ENCODE peak calls at places on chromosomes 2 and 18, in seven cellular contexts. One of them, this sample, is unnamed.

GRCh38 chr2:136534817-136535216 is 230.5 kb upstream of the THSD7B start:
- DNase-seq in MCF 10A: no peak
- DNase-seq in stimulated activated CD8-positive, alpha-beta memory T cell treated with anti-CD3 and anti-CD28 coated beads, Interleukin-2, amount 100 ng/mL, for 48 hours: no peak
- DNase-seq in GM23248: no peak
- DNase-seq in lung: no peak
- DNase-seq in DMS153: no peak
- DNase-seq in NCI-H345: no peak
- DNase-seq in this sample: no peak

GRCh38 chr18:12657849-12658829 is at the start of gene SPIRE1:
- DNase-seq in stimulated activated CD8-positive, alpha-beta memory T cell treated with anti-CD3 and anti-CD28 coated beads, Interleukin-2, amount 100 ng/mL, for 48 hours: peak
- DNase-seq in NCI-H345: peak
- DNase-seq in GM23248: peak
- DNase-seq in MCF 10A: peak
- DNase-seq in DMS153: peak
- DNase-seq in lung: peak
- DNase-seq in this sample: no peak

GRCh38 chr2:235936493-235936892 is 231.7 kb downstream of the GBX2 start:
- DNase-seq in DMS153: no peak
- DNase-seq in NCI-H345: no peak
- DNase-seq in MCF 10A: peak
- DNase-seq in lung: no peak
- DNase-seq in GM23248: no peak
- DNase-seq in stimulated activated CD8-positive, alpha-beta memory T cell treated with anti-CD3 and anti-CD28 coated beads, Interleukin-2, amount 100 ng/mL, for 48 hours: no peak
- DNase-seq in this sample: no peak

GRCh38 chr2:74532222-74532621 is 2.5 kb downstream of the HTRA2 start:
- DNase-seq in stimulated activated CD8-positive, alpha-beta memory T cell treated with anti-CD3 and anti-CD28 coated beads, Interleukin-2, amount 100 ng/mL, for 48 hours: no peak
- DNase-seq in lung: no peak
- DNase-seq in GM23248: peak
- DNase-seq in DMS153: no peak
- DNase-seq in MCF 10A: peak
- DNase-seq in NCI-H345: peak
- DNase-seq in this sample: peak

GRCh38 chr2:30915485-30915884 is 108.2 kb upstream of the CAPN13 start:
- DNase-seq in MCF 10A: peak
- DNase-seq in GM23248: peak
- DNase-seq in NCI-H345: no peak
- DNase-seq in stimulated activated CD8-positive, alpha-beta memory T cell treated with anti-CD3 and anti-CD28 coated beads, Interleukin-2, amount 100 ng/mL, for 48 hours: no peak
- DNase-seq in lung: peak
- DNase-seq in DMS153: no peak
- DNase-seq in this sample: no peak

GRCh38 chr2:36516136-36516870 is 81.7 kb downstream of the FEZ2 start:
- DNase-seq in MCF 10A: no peak
- DNase-seq in stimulated activated CD8-positive, alpha-beta memory T cell treated with anti-CD3 and anti-CD28 coated beads, Interleukin-2, amount 100 ng/mL, for 48 hours: no peak
- DNase-seq in lung: no peak
- DNase-seq in DMS153: no peak
- DNase-seq in GM23248: peak
- DNase-seq in NCI-H345: no peak
- DNase-seq in this sample: no peak

GRCh38 chr2:100677611-100678185 is 114.9 kb downstream of the PDCL3 start:
- DNase-seq in stimulated activated CD8-positive, alpha-beta memory T cell treated with anti-CD3 and anti-CD28 coated beads, Interleukin-2, amount 100 ng/mL, for 48 hours: no peak
- DNase-seq in DMS153: no peak
- DNase-seq in GM23248: no peak
- DNase-seq in NCI-H345: no peak
- DNase-seq in lung: no peak
- DNase-seq in MCF 10A: no peak
- DNase-seq in this sample: no peak

GRCh38 chr2:47297767-47298401 is 105.1 kb upstream of the MSH2 start:
- DNase-seq in DMS153: no peak
- DNase-seq in stimulated activated CD8-positive, alpha-beta memory T cell treated with anti-CD3 and anti-CD28 coated beads, Interleukin-2, amount 100 ng/mL, for 48 hours: no peak
- DNase-seq in GM23248: no peak
- DNase-seq in lung: no peak
- DNase-seq in MCF 10A: peak
- DNase-seq in NCI-H345: no peak
- DNase-seq in this sample: no peak

GRCh38 chr18:50806208-50806616 is 13.6 kb downstream of the MRO start:
- DNase-seq in NCI-H345: no peak
- DNase-seq in DMS153: no peak
- DNase-seq in lung: no peak
- DNase-seq in stimulated activated CD8-positive, alpha-beta memory T cell treated with anti-CD3 and anti-CD28 coated beads, Interleukin-2, amount 100 ng/mL, for 48 hours: no peak
- DNase-seq in GM23248: no peak
- DNase-seq in MCF 10A: no peak
- DNase-seq in this sample: no peak

GRCh38 chr18:75546964-75547363 is 119.5 kb upstream of the SMIM21 start:
- DNase-seq in MCF 10A: no peak
- DNase-seq in DMS153: no peak
- DNase-seq in lung: peak
- DNase-seq in NCI-H345: no peak
- DNase-seq in GM23248: no peak
- DNase-seq in stimulated activated CD8-positive, alpha-beta memory T cell treated with anti-CD3 and anti-CD28 coated beads, Interleukin-2, amount 100 ng/mL, for 48 hours: no peak
- DNase-seq in this sample: no peak

GRCh38 chr2:110126926-110127325 is 11.3 kb upstream of the MALL start:
- DNase-seq in DMS153: no peak
- DNase-seq in NCI-H345: peak
- DNase-seq in lung: no peak
- DNase-seq in stimulated activated CD8-positive, alpha-beta memory T cell treated with anti-CD3 and anti-CD28 coated beads, Interleukin-2, amount 100 ng/mL, for 48 hours: no peak
- DNase-seq in MCF 10A: no peak
- DNase-seq in GM23248: no peak
- DNase-seq in this sample: no peak

GRCh38 chr18:8341481-8342230 is 267.6 kb upstream of the RAB12 start:
- DNase-seq in stimulated activated CD8-positive, alpha-beta memory T cell treated with anti-CD3 and anti-CD28 coated beads, Interleukin-2, amount 100 ng/mL, for 48 hours: no peak
- DNase-seq in MCF 10A: peak
- DNase-seq in NCI-H345: no peak
- DNase-seq in GM23248: peak
- DNase-seq in DMS153: no peak
- DNase-seq in lung: no peak
- DNase-seq in this sample: no peak

GRCh38 chr2:233855345-233855744 is 1.0 kb upstream of the HJURP start:
- DNase-seq in lung: no peak
- DNase-seq in DMS153: no peak
- DNase-seq in stimulated activated CD8-positive, alpha-beta memory T cell treated with anti-CD3 and anti-CD28 coated beads, Interleukin-2, amount 100 ng/mL, for 48 hours: no peak
- DNase-seq in NCI-H345: no peak
- DNase-seq in GM23248: no peak
- DNase-seq in MCF 10A: no peak
- DNase-seq in this sample: no peak

GRCh38 chr18:11654736-11655604 is 34.1 kb upstream of the GNAL start:
- DNase-seq in stimulated activated CD8-positive, alpha-beta memory T cell treated with anti-CD3 and anti-CD28 coated beads, Interleukin-2, amount 100 ng/mL, for 48 hours: peak
- DNase-seq in lung: peak
- DNase-seq in MCF 10A: peak
- DNase-seq in NCI-H345: peak
- DNase-seq in DMS153: no peak
- DNase-seq in GM23248: peak
- DNase-seq in this sample: no peak

GRCh38 chr2:186605041-186605440 is 15.2 kb downstream of the ITGAV start:
- DNase-seq in MCF 10A: no peak
- DNase-seq in stimulated activated CD8-positive, alpha-beta memory T cell treated with anti-CD3 and anti-CD28 coated beads, Interleukin-2, amount 100 ng/mL, for 48 hours: no peak
- DNase-seq in GM23248: no peak
- DNase-seq in NCI-H345: no peak
- DNase-seq in DMS153: peak
- DNase-seq in lung: no peak
- DNase-seq in this sample: no peak

GRCh38 chr18:49016648-49017539 is 66.1 kb upstream of the SMAD7 start:
- DNase-seq in stimulated activated CD8-positive, alpha-beta memory T cell treated with anti-CD3 and anti-CD28 coated beads, Interleukin-2, amount 100 ng/mL, for 48 hours: no peak
- DNase-seq in MCF 10A: peak
- DNase-seq in lung: peak
- DNase-seq in GM23248: peak
- DNase-seq in DMS153: no peak
- DNase-seq in NCI-H345: no peak
- DNase-seq in this sample: no peak

GRCh38 chr2:27885246-27885645 is 4.9 kb downstream of the RBKS start:
- DNase-seq in lung: no peak
- DNase-seq in GM23248: peak
- DNase-seq in NCI-H345: no peak
- DNase-seq in stimulated activated CD8-positive, alpha-beta memory T cell treated with anti-CD3 and anti-CD28 coated beads, Interleukin-2, amount 100 ng/mL, for 48 hours: no peak
- DNase-seq in MCF 10A: no peak
- DNase-seq in DMS153: no peak
- DNase-seq in this sample: no peak

GRCh38 chr2:65044097-65044735 is 12.0 kb upstream of the CEP68 start:
- DNase-seq in MCF 10A: no peak
- DNase-seq in DMS153: no peak
- DNase-seq in NCI-H345: no peak
- DNase-seq in GM23248: no peak
- DNase-seq in stimulated activated CD8-positive, alpha-beta memory T cell treated with anti-CD3 and anti-CD28 coated beads, Interleukin-2, amount 100 ng/mL, for 48 hours: no peak
- DNase-seq in lung: no peak
- DNase-seq in this sample: no peak

GRCh38 chr18:29226201-29226600 is 1049.3 kb upstream of the CDH2 start:
- DNase-seq in stimulated activated CD8-positive, alpha-beta memory T cell treated with anti-CD3 and anti-CD28 coated beads, Interleukin-2, amount 100 ng/mL, for 48 hours: no peak
- DNase-seq in NCI-H345: no peak
- DNase-seq in lung: no peak
- DNase-seq in GM23248: no peak
- DNase-seq in MCF 10A: peak
- DNase-seq in DMS153: no peak
- DNase-seq in this sample: no peak

GRCh38 chr2:233972941-233973575 is 55.9 kb downstream of the TRPM8 start:
- DNase-seq in DMS153: no peak
- DNase-seq in NCI-H345: no peak
- DNase-seq in lung: no peak
- DNase-seq in MCF 10A: peak
- DNase-seq in GM23248: no peak
- DNase-seq in stimulated activated CD8-positive, alpha-beta memory T cell treated with anti-CD3 and anti-CD28 coated beads, Interleukin-2, amount 100 ng/mL, for 48 hours: no peak
- DNase-seq in this sample: no peak

GRCh38 chr18:6607348-6607747 is 122.2 kb upstream of the ARHGAP28 start:
- DNase-seq in DMS153: no peak
- DNase-seq in lung: no peak
- DNase-seq in stimulated activated CD8-positive, alpha-beta memory T cell treated with anti-CD3 and anti-CD28 coated beads, Interleukin-2, amount 100 ng/mL, for 48 hours: no peak
- DNase-seq in MCF 10A: no peak
- DNase-seq in NCI-H345: peak
- DNase-seq in GM23248: no peak
- DNase-seq in this sample: no peak

GRCh38 chr2:217650716-217651360 is 352.0 kb downstream of the TNS1 start:
- DNase-seq in MCF 10A: peak
- DNase-seq in stimulated activated CD8-positive, alpha-beta memory T cell treated with anti-CD3 and anti-CD28 coated beads, Interleukin-2, amount 100 ng/mL, for 48 hours: no peak
- DNase-seq in GM23248: peak
- DNase-seq in DMS153: peak
- DNase-seq in NCI-H345: peak
- DNase-seq in lung: no peak
- DNase-seq in this sample: no peak

GRCh38 chr2:85797263-85797660 is 43.5 kb downstream of the ATOH8 start:
- DNase-seq in MCF 10A: no peak
- DNase-seq in GM23248: no peak
- DNase-seq in stimulated activated CD8-positive, alpha-beta memory T cell treated with anti-CD3 and anti-CD28 coated beads, Interleukin-2, amount 100 ng/mL, for 48 hours: no peak
- DNase-seq in lung: no peak
- DNase-seq in NCI-H345: no peak
- DNase-seq in DMS153: no peak
- DNase-seq in this sample: no peak

GRCh38 chr18:63553117-63553516 is 10.9 kb downstream of the SERPINB12 start:
- DNase-seq in lung: peak
- DNase-seq in MCF 10A: peak
- DNase-seq in stimulated activated CD8-positive, alpha-beta memory T cell treated with anti-CD3 and anti-CD28 coated beads, Interleukin-2, amount 100 ng/mL, for 48 hours: no peak
- DNase-seq in GM23248: peak
- DNase-seq in DMS153: no peak
- DNase-seq in NCI-H345: no peak
- DNase-seq in this sample: no peak

GRCh38 chr18:54961016-54961423 is 1.8 kb upstream of the CCDC68 start:
- DNase-seq in GM23248: no peak
- DNase-seq in DMS153: no peak
- DNase-seq in MCF 10A: no peak
- DNase-seq in stimulated activated CD8-positive, alpha-beta memory T cell treated with anti-CD3 and anti-CD28 coated beads, Interleukin-2, amount 100 ng/mL, for 48 hours: no peak
- DNase-seq in lung: no peak
- DNase-seq in NCI-H345: no peak
- DNase-seq in this sample: no peak

GRCh38 chr2:46826898-46827245 is 88.7 kb downstream of the MCFD2 start:
- DNase-seq in lung: no peak
- DNase-seq in stimulated activated CD8-positive, alpha-beta memory T cell treated with anti-CD3 and anti-CD28 coated beads, Interleukin-2, amount 100 ng/mL, for 48 hours: no peak
- DNase-seq in DMS153: no peak
- DNase-seq in GM23248: no peak
- DNase-seq in NCI-H345: no peak
- DNase-seq in MCF 10A: no peak
- DNase-seq in this sample: no peak

GRCh38 chr18:47928466-47928865 is 2.0 kb downstream of the SMAD2 start:
- DNase-seq in GM23248: peak
- DNase-seq in DMS153: no peak
- DNase-seq in MCF 10A: peak
- DNase-seq in stimulated activated CD8-positive, alpha-beta memory T cell treated with anti-CD3 and anti-CD28 coated beads, Interleukin-2, amount 100 ng/mL, for 48 hours: no peak
- DNase-seq in NCI-H345: no peak
- DNase-seq in lung: no peak
- DNase-seq in this sample: no peak

GRCh38 chr2:236887519-236887918 is 198.2 kb upstream of the COPS8 start:
- DNase-seq in MCF 10A: no peak
- DNase-seq in lung: no peak
- DNase-seq in DMS153: no peak
- DNase-seq in GM23248: peak
- DNase-seq in NCI-H345: no peak
- DNase-seq in stimulated activated CD8-positive, alpha-beta memory T cell treated with anti-CD3 and anti-CD28 coated beads, Interleukin-2, amount 100 ng/mL, for 48 hours: no peak
- DNase-seq in this sample: no peak

GRCh38 chr2:138503652-138504051 is 2.1 kb downstream of the SPOPL start:
- DNase-seq in GM23248: peak
- DNase-seq in NCI-H345: no peak
- DNase-seq in lung: no peak
- DNase-seq in DMS153: no peak
- DNase-seq in MCF 10A: no peak
- DNase-seq in stimulated activated CD8-positive, alpha-beta memory T cell treated with anti-CD3 and anti-CD28 coated beads, Interleukin-2, amount 100 ng/mL, for 48 hours: no peak
- DNase-seq in this sample: no peak

GRCh38 chr2:38380397-38381130 is 3.5 kb upstream of the ATL2 start:
- DNase-seq in stimulated activated CD8-positive, alpha-beta memory T cell treated with anti-CD3 and anti-CD28 coated beads, Interleukin-2, amount 100 ng/mL, for 48 hours: no peak
- DNase-seq in GM23248: no peak
- DNase-seq in lung: no peak
- DNase-seq in MCF 10A: no peak
- DNase-seq in DMS153: no peak
- DNase-seq in NCI-H345: no peak
- DNase-seq in this sample: no peak

GRCh38 chr2:10514743-10515142 is 66.6 kb upstream of the ODC1 start:
- DNase-seq in MCF 10A: peak
- DNase-seq in NCI-H345: no peak
- DNase-seq in GM23248: peak
- DNase-seq in DMS153: no peak
- DNase-seq in lung: no peak
- DNase-seq in stimulated activated CD8-positive, alpha-beta memory T cell treated with anti-CD3 and anti-CD28 coated beads, Interleukin-2, amount 100 ng/mL, for 48 hours: no peak
- DNase-seq in this sample: no peak

GRCh38 chr18:79485788-79486355 is 90.1 kb downstream of the NFATC1 start:
- DNase-seq in MCF 10A: no peak
- DNase-seq in stimulated activated CD8-positive, alpha-beta memory T cell treated with anti-CD3 and anti-CD28 coated beads, Interleukin-2, amount 100 ng/mL, for 48 hours: no peak
- DNase-seq in lung: no peak
- DNase-seq in DMS153: no peak
- DNase-seq in GM23248: peak
- DNase-seq in NCI-H345: no peak
- DNase-seq in this sample: no peak

GRCh38 chr2:24893934-24894333 is 26.1 kb downstream of the ADCY3 start:
- DNase-seq in lung: no peak
- DNase-seq in NCI-H345: no peak
- DNase-seq in GM23248: peak
- DNase-seq in MCF 10A: no peak
- DNase-seq in stimulated activated CD8-positive, alpha-beta memory T cell treated with anti-CD3 and anti-CD28 coated beads, Interleukin-2, amount 100 ng/mL, for 48 hours: no peak
- DNase-seq in DMS153: no peak
- DNase-seq in this sample: no peak

GRCh38 chr2:159615936-159616733 is at the start of gene BAZ2B:
- DNase-seq in lung: peak
- DNase-seq in stimulated activated CD8-positive, alpha-beta memory T cell treated with anti-CD3 and anti-CD28 coated beads, Interleukin-2, amount 100 ng/mL, for 48 hours: peak
- DNase-seq in DMS153: peak
- DNase-seq in MCF 10A: peak
- DNase-seq in GM23248: peak
- DNase-seq in NCI-H345: peak
- DNase-seq in this sample: peak

This sample was measured in DMS 273 treated with DMSO at 0.1 percent for 48 hours.